ENCODE peak calls at places on chromosome 10, in five cellular contexts. P, G, C, B and J are unnamed samples.
A peak's percentile ranks its signal among the peaks of the same experiment; 100 is the strongest.

GRCh38 chr10:28925154-28925663 is 247.9 kb downstream of the BAMBI start:
- DNase-seq in P (no peak), G (no peak), C (no peak), B (peak; percentile 35), J (no peak)

GRCh38 chr10:24428410-24428782 is 219.5 kb downstream of the KIAA1217 start:
- DNase-seq in P (no peak), G (peak; percentile 80), C (no peak), B (peak; percentile 61), J (peak; percentile 55)

GRCh38 chr10:48309711-48310226 is 3.3 kb downstream of the MAPK8 start:
- DNase-seq in P (no peak), G (peak; percentile 73), C (no peak), B (no peak), J (peak; percentile 21)

GRCh38 chr10:34955391-34955790 is 134.8 kb downstream of the CUL2 start:
- DNase-seq in P (no peak), G (no peak), C (no peak), B (no peak), J (no peak)

GRCh38 chr10:16436367-16436757 is 448 bp upstream of the PTER start:
- DNase-seq in P (no peak), G (peak; percentile 1), C (no peak), B (no peak), J (peak; percentile 7)

GRCh38 chr10:49173201-49173772 is 14.9 kb downstream of the TMEM273 start:
- DNase-seq in P (no peak), G (no peak), C (no peak), B (peak; percentile 81), J (no peak)

GRCh38 chr10:98301664-98302319 is 33.8 kb upstream of the LOXL4 start:
- DNase-seq in P (no peak), G (no peak), C (no peak), B (no peak), J (no peak)

GRCh38 chr10:44195120-44196007 is 189.5 kb downstream of the CXCL12 start:
- DNase-seq in P (no peak), G (peak; percentile 73), C (no peak), B (no peak), J (peak; percentile 96)

GRCh38 chr10:30455816-30456215 is 21.8 kb downstream of the MAP3K8 start:
- DNase-seq in P (peak; percentile 87), G (no peak), C (no peak), B (no peak), J (no peak)

GRCh38 chr10:50224330-50224952 is 26.9 kb downstream of the ASAH2 start:
- DNase-seq in P (no peak), G (peak; percentile 99), C (no peak), B (peak; percentile 70), J (peak; percentile 55)

GRCh38 chr10:68665841-68666240 is 55.2 kb upstream of the CCAR1 start:
- DNase-seq in P (no peak), G (peak; percentile 58), C (no peak), B (no peak), J (peak; percentile 74)

GRCh38 chr10:26438534-26439269 is 561 bp downstream of the APBB1IP start:
- DNase-seq in P (peak; percentile 94), G (no peak), C (peak; percentile 67), B (peak; percentile 18), J (peak; percentile 30)

GRCh38 chr10:26621889-26622681 is 75.4 kb upstream of the PDSS1 start:
- DNase-seq in P (peak; percentile 90), G (peak; percentile 13), C (no peak), B (peak; percentile 51), J (no peak)

GRCh38 chr10:23094786-23095403 is 484 bp upstream of the MSRB2 start:
- DNase-seq in P (no peak), G (no peak), C (no peak), B (no peak), J (no peak)

GRCh38 chr10:126201603-126202002 is 186.7 kb downstream of the ADAM12 start:
- DNase-seq in P (peak; percentile 41), G (no peak), C (no peak), B (no peak), J (no peak)

GRCh38 chr10:13820591-13821377 is 234.0 kb downstream of the PRPF18 start:
- DNase-seq in P (no peak), G (no peak), C (no peak), B (no peak), J (no peak)

GRCh38 chr10:72008096-72008933 is 44.1 kb downstream of the CHST3 start:
- DNase-seq in P (no peak), G (no peak), C (no peak), B (no peak), J (no peak)

GRCh38 chr10:131431541-131431940 is 120.0 kb upstream of the TCERG1L start:
- DNase-seq in P (no peak), G (no peak), C (no peak), B (no peak), J (no peak)

GRCh38 chr10:4107328-4107851 is 322.4 kb upstream of the KLF6 start:
- DNase-seq in P (no peak), G (no peak), C (no peak), B (no peak), J (no peak)

GRCh38 chr10:63054889-63055606 is 78.1 kb upstream of the NRBF2 start:
- DNase-seq in P (no peak), G (peak; percentile 87), C (no peak), B (no peak), J (peak; percentile 19)

GRCh38 chr10:60130130-60130579 is 223.8 kb upstream of the CCDC6 start:
- DNase-seq in P (no peak), G (no peak), C (no peak), B (peak; percentile 92), J (no peak)

GRCh38 chr10:44879531-44879899 is 31.6 kb upstream of the TMEM72 start:
- DNase-seq in P (no peak), G (no peak), C (no peak), B (no peak), J (no peak)

GRCh38 chr10:29011511-29011910 is 277.4 kb upstream of the LYZL1 start:
- DNase-seq in P (no peak), G (peak; percentile 4), C (no peak), B (no peak), J (peak; percentile 57)

GRCh38 chr10:1203704-1204103 is 147.5 kb downstream of the WDR37 start:
- DNase-seq in P (peak; percentile 32), G (no peak), C (no peak), B (no peak), J (no peak)
- H3K27ac ChIP-seq in P (no peak overlapping the region), G (no peak overlapping the region), C (no peak overlapping the region), B (no peak overlapping the region), J (no peak overlapping the region)

DNA sequence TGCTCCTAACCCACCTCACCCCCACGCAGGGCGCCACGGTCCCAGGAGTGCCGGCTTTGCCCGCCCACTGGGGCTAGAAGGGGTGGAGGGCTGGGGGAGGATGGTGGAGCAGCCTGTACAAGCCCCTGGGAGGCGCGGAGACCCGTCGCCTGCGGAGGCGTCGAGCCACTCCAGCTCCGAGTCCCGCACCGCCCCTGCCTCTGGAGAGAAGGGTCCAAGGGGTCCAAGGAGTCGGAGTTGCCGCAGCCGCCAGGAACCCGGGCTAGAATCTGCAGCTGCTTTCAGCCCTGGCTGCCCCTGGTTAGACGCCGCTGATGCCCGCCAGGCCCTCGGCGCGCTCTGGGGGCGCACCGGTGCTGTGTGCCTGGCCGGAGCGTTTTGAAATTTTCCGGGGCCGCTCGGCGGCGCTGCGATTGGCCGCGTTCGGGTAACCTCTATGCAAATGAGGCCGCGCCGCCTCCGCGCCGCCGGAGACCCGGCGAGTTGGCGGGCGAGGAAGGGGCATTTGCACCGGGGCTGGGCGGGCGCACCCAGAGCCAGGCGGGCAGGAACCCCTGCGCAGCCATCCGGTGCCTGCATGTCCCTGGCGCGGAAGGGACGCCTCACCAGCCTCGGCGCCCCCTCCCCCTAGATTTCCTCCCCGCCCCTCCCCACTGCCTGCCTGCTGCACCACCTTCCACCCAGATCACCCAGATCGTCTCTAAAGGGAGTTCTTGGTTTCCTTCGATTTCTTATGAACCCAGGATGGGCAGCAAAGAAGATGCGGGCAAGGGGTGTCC is at the start of gene HMX2:
- DNase-seq in P (peak; percentile 74), G (no peak), C (no peak), B (peak; percentile 60), J (no peak)
- H3K4me3 ChIP-seq in P (peak within 1 kb of the TSS; percentile 24), G (no peak within 1 kb of the TSS), C (peak within 1 kb of the TSS; percentile 52), B (no peak within 1 kb of the TSS), J (no peak within 1 kb of the TSS)

GRCh38 chr10:2963889-2964631 is 103.3 kb upstream of the PFKP start:
- DNase-seq in P (no peak), G (no peak), C (no peak), B (peak; percentile 37), J (no peak)
- H3K4me1 ChIP-seq in P (no peaks in the 10 kb centered on the region), G (no peaks in the 10 kb centered on the region), C (no peaks in the 10 kb centered on the region), B (no peaks in the 10 kb centered on the region), J (no peaks in the 10 kb centered on the region)

GRCh38 chr10:95457319-95457886 is 103.8 kb downstream of the SORBS1 start:
- DNase-seq in P (no peak), G (peak; percentile 55), C (no peak), B (no peak), J (peak; percentile 42)

GRCh38 chr10:95458014-95458413 is 103.2 kb downstream of the SORBS1 start:
- DNase-seq in P (no peak), G (no peak), C (no peak), B (no peak), J (no peak)

GRCh38 chr10:95456486-95456885 is 104.7 kb downstream of the SORBS1 start:
- DNase-seq in P (no peak), G (no peak), C (no peak), B (peak; percentile 42), J (no peak)

GRCh38 chr10:95454356-95454755 is 106.8 kb downstream of the SORBS1 start:
- DNase-seq in P (no peak), G (no peak), C (no peak), B (no peak), J (no peak)

DNA sequence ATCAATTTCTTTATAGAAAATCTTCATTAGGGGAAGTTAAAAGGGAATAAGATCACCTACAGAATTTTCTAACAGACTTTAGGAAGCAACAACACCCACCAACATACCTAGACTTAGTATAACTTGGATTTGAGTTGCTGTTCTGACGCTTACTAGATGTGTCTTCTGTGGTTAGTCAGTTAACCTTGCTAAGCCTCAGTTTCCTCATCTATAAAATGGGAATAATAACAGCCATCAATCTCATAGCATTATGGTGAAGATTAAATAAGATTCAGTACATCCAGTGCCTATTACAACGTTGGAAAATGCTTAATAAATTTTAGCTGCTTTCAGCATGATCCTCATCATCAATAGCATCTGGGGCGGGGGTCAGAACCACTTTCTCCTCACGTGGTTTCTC is 106.2 kb downstream of the SORBS1 start:
- DNase-seq in P (no peak), G (no peak), C (no peak), B (no peak), J (no peak)
- H3K27ac ChIP-seq in P (no peak overlapping the region), G (no peak overlapping the region), C (no peak overlapping the region), B (no peak overlapping the region), J (no peak overlapping the region)

DNA sequence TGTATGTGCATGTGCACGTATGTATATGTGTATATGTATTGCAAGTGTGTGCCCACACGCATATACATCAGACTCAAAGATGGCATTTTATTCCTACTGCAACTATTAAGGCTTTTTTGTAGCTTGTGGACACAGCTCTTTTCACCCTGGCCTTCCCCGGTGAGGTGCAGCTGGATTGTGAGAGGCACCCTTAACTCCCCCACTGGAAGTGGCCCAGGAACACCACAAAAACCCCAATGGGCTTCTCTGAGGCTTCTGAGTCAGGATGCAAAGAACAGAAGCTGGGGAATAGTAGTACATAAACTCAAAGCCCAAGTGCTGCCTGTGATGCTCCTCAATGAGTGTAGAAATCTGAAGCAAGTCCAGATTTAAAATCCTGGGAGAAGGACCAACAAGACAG is 369.3 kb upstream of the MGMT start:
- DNase-seq in P (no peak), G (no peak), C (no peak), B (no peak), J (peak; percentile 42)
- H3K4me3 ChIP-seq in P (no peak overlapping the region), G (no peak overlapping the region), C (no peak overlapping the region), B (no peak overlapping the region), J (no peak overlapping the region)

GRCh38 chr10:62024026-62024701 is 122.7 kb downstream of the ARID5B start:
- DNase-seq in P (no peak), G (peak; percentile 90), C (no peak), B (peak; percentile 59), J (no peak)
- H3K4me1 ChIP-seq in P (peaks cover 46% of the 10 kb centered on the region), G (peaks cover 66% of the 10 kb centered on the region), C (no peaks in the 10 kb centered on the region), B (peaks cover 15% of the 10 kb centered on the region), J (peaks cover 20% of the 10 kb centered on the region)